ENCODE peak calls at places on chromosome 17, in ten cellular contexts. I, B, A, K, E, L, W, Y, H and X are unnamed samples.

GRCh38 chr17:43416998-43417891 is 18.5 kb downstream of the ARL4D start:
- DNase-seq in I (no peak), B (peak; percentile 40), A (peak; percentile 62), K (peak; percentile 75), E (no peak), L (peak; percentile 84), W (peak; percentile 37), Y (peak; percentile 94), H (no peak), X (no peak)

GRCh38 chr17:8163978-8164814 is 1.4 kb upstream of the VAMP2 start:
- DNase-seq in I (peak; percentile 82), B (peak; percentile 76), A (peak; percentile 82), K (peak; percentile 78), E (no peak), L (peak; percentile 93), W (peak; percentile 59), Y (peak; percentile 92), H (peak; percentile 85), X (no peak)

GRCh38 chr17:3922765-3923164 is 6.5 kb upstream of the P2RX1 start:
- DNase-seq in I (no peak), B (no peak), A (no peak), K (no peak), E (no peak), L (no peak), W (no peak), Y (no peak), H (no peak), X (no peak)

GRCh38 chr17:52170963-52171572 is 12.6 kb upstream of the CA10 start:
- DNase-seq in I (peak; percentile 34), B (peak; percentile 29), A (no peak), K (no peak), E (no peak), L (no peak), W (no peak), Y (no peak), H (no peak), X (no peak)

GRCh38 chr17:77734371-77735050 is 224.0 kb upstream of the TNRC6C start:
- DNase-seq in I (no peak), B (peak; percentile 37), A (peak; percentile 83), K (peak; percentile 82), E (no peak), L (peak; percentile 93), W (peak; percentile 16), Y (peak; percentile 98), H (peak; percentile 61), X (peak; percentile 97)

GRCh38 chr17:59840329-59840907 is 52.3 kb downstream of the TUBD1 start:
- DNase-seq in I (no peak), B (peak; percentile 73), A (no peak), K (no peak), E (no peak), L (no peak), W (no peak), Y (no peak), H (no peak), X (no peak)

GRCh38 chr17:11554042-11554441 is 44.2 kb upstream of the DNAH9 start:
- DNase-seq in I (no peak), B (no peak), A (peak; percentile 55), K (no peak), E (no peak), L (no peak), W (no peak), Y (no peak), H (no peak), X (peak; percentile 79)

GRCh38 chr17:4142107-4142900 is 526 bp downstream of the ZZEF1 start:
- DNase-seq in I (peak; percentile 59), B (peak; percentile 14), A (peak; percentile 34), K (no peak), E (no peak), L (peak; percentile 72), W (peak; percentile 17), Y (peak; percentile 67), H (no peak), X (no peak)

GRCh38 chr17:75774471-75774987 is 9.5 kb upstream of the GALK1 start:
- DNase-seq in I (no peak), B (no peak), A (peak; percentile 27), K (peak; percentile 52), E (no peak), L (peak; percentile 67), W (no peak), Y (peak; percentile 68), H (no peak), X (no peak)

GRCh38 chr17:48547839-48548686 is 3.2 kb upstream of the HOXB2 start:
- DNase-seq in I (no peak), B (no peak), A (no peak), K (no peak), E (no peak), L (no peak), W (peak; percentile 88), Y (peak; percentile 81), H (peak; percentile 82), X (no peak)

GRCh38 chr17:81294512-81295030 is 536 bp downstream of the SLC38A10 start:
- DNase-seq in I (peak; percentile 62), B (no peak), A (no peak), K (peak; percentile 59), E (no peak), L (no peak), W (peak; percentile 9), Y (peak; percentile 78), H (peak; percentile 48), X (no peak)

GRCh38 chr17:83103200-83103937 is 24.0 kb downstream of the METRNL start:
- DNase-seq in I (peak; percentile 66), B (peak; percentile 68), A (peak; percentile 65), K (peak; percentile 89), E (peak; percentile 66), L (no peak), W (peak; percentile 66), Y (peak; percentile 90), H (peak; percentile 93), X (peak; percentile 94)

GRCh38 chr17:40303706-40304450 is 5.1 kb upstream of the RARA start:
- DNase-seq in I (no peak), B (no peak), A (no peak), K (peak; percentile 29), E (no peak), L (peak; percentile 72), W (peak; percentile 50), Y (peak; percentile 95), H (no peak), X (no peak)

GRCh38 chr17:64781394-64781793 is 119.3 kb upstream of the SMURF2 start:
- DNase-seq in I (peak; percentile 77), B (no peak), A (peak; percentile 52), K (peak; percentile 34), E (no peak), L (peak; percentile 85), W (no peak), Y (peak; percentile 77), H (no peak), X (no peak)

GRCh38 chr17:60060474-60060873 is 18.2 kb downstream of the HEATR6 start:
- DNase-seq in I (no peak), B (no peak), A (no peak), K (no peak), E (no peak), L (no peak), W (no peak), Y (no peak), H (no peak), X (no peak)

GRCh38 chr17:78759203-78759968 is 22.7 kb downstream of the CYTH1 start:
- DNase-seq in I (no peak), B (no peak), A (no peak), K (peak; percentile 70), E (no peak), L (no peak), W (peak; percentile 43), Y (no peak), H (no peak), X (no peak)

GRCh38 chr17:31274252-31274651 is 22.8 kb downstream of the OMG start:
- DNase-seq in I (no peak), B (peak; percentile 27), A (no peak), K (no peak), E (no peak), L (no peak), W (peak; percentile 63), Y (no peak), H (no peak), X (no peak)

DNA sequence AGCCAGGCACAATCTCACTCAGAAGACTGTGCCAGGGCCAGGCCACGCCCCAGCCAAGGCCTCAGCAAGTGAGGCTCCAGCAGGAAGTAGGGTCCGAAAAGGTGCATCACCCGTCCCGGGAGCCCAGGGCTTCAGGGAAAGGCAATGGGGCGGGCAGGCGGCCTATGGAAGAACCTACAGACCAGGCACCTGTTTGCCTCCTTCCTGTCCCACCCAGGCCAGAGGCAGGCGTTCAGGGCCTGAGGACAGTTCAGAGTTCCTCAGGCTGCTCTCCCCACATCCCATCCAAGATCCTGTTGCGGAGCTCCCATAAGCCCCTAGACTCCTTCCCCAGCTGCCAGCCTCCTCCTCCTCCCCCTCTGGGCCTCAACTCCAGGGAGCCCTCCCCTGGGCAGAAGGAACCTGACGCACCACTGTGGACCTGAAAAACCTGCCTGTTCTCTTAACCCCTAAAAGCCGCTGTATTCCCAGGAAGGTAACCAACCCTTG is 2.3 kb downstream of the CLUH start:
- DNase-seq in I (peak; percentile 83), B (peak; percentile 49), A (peak; percentile 78), K (no peak), E (no peak), L (peak; percentile 71), W (no peak), Y (peak; percentile 64), H (no peak), X (no peak)
- H3K27ac ChIP-seq in I (peak overlapping the region; percentile 84), B (peak overlapping the region; percentile 95), A (peak overlapping the region; percentile 91), K (no peak overlapping the region), E (peak overlapping the region; percentile 62), L (peak overlapping the region; percentile 89), W (no peak overlapping the region), Y (peak overlapping the region; percentile 82), H (peak overlapping the region; percentile 80), X (peak overlapping the region; percentile 83)

GRCh38 chr17:28902819-28903545 is at the start of gene DHRS13:
- DNase-seq in I (peak; percentile 97), B (peak; percentile 97), A (peak; percentile 66), K (peak; percentile 92), E (peak; percentile 91), L (peak; percentile 90), W (peak; percentile 83), Y (peak; percentile 91), H (peak; percentile 95), X (peak; percentile 92)
- TF ChIP-seq POLR2A in I (peak; percentile 16), B (no peak), A (no peak), K (no peak), E (peak; percentile 58), L (no peak), W (no peak), Y (no peak), H (peak; percentile 20), X (no peak)

GRCh38 chr17:41527076-41528023 is 758 bp downstream of the KRT19 start:
- DNase-seq in I (no peak), B (no peak), A (no peak), K (peak; percentile 70), E (no peak), L (no peak), W (no peak), Y (no peak), H (peak; percentile 75), X (no peak)
- TF ChIP-seq CTCF in I (no peak), B (no peak), A (no peak), K (no peak), E (no peak), L (no peak), W (no peak), Y (no peak), H (no peak), X (no peak)

DNA sequence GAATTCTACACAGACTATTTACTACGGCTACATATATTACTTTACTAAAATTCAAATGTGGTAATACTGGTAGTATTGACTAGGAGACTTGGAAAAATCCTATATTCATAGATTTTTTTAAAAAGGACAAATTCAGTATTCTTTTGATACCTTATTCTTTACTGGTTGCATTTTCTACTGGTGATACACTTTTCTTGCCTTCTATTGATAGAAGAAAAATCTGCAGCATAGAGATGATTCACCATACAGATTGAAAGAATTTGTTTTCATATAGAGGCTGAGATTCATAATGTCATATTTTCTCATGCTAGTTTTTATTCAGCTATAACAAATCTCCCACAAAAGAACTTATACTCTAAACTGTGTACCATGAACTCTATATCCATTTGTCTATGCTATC is 195.4 kb upstream of the C17orf78 start:
- DNase-seq in I (no peak), B (no peak), A (no peak), K (no peak), E (no peak), L (no peak), W (peak; percentile 39), Y (no peak), H (no peak), X (no peak)
- H3K27ac ChIP-seq in I (no peak overlapping the region), B (no peak overlapping the region), A (no peak overlapping the region), K (no peak overlapping the region), E (no peak overlapping the region), L (no peak overlapping the region), W (no peak overlapping the region), Y (no peak overlapping the region), H (no peak overlapping the region), X (no peak overlapping the region)